ENCODE peak calls at places on chromosomes 11 and 22, in ten cellular contexts. One of them, this sample, is unnamed.

GRCh38 chr22:29716814-29717213 is 3.0 kb upstream of the CABP7 start:
- DNase-seq in heart left ventricle: peak; percentile 66
- DNase-seq in AG04450: peak; percentile 45
- DNase-seq in kidney: no peak
- DNase-seq in effector memory CD4-positive, alpha-beta T cell: no peak
- DNase-seq in Calu3: peak; percentile 89
- DNase-seq in NCI-H1436: no peak
- DNase-seq in NCI-H2081: no peak
- DNase-seq in stimulated activated naive CD4-positive, alpha-beta T cell: no peak
- DNase-seq in HTR-8/SVneo: peak; percentile 57
- DNase-seq in this sample: peak; percentile 99

GRCh38 chr11:69333149-69333710 is 39.3 kb downstream of the MYEOV start:
- DNase-seq in heart left ventricle: no peak
- DNase-seq in AG04450: no peak
- DNase-seq in kidney: no peak
- DNase-seq in effector memory CD4-positive, alpha-beta T cell: no peak
- DNase-seq in Calu3: no peak
- DNase-seq in NCI-H1436: no peak
- DNase-seq in NCI-H2081: no peak
- DNase-seq in stimulated activated naive CD4-positive, alpha-beta T cell: no peak
- DNase-seq in HTR-8/SVneo: no peak
- DNase-seq in this sample: no peak

GRCh38 chr11:32448232-32448631 is 12.9 kb upstream of the WT1 start:
- DNase-seq in heart left ventricle: no peak
- DNase-seq in AG04450: no peak
- DNase-seq in kidney: no peak
- DNase-seq in effector memory CD4-positive, alpha-beta T cell: no peak
- DNase-seq in Calu3: no peak
- DNase-seq in NCI-H1436: no peak
- DNase-seq in NCI-H2081: peak; percentile 13
- DNase-seq in stimulated activated naive CD4-positive, alpha-beta T cell: no peak
- DNase-seq in HTR-8/SVneo: peak; percentile 25
- DNase-seq in this sample: no peak

GRCh38 chr11:66272600-66272999 is 4.2 kb downstream of the RAB1B start:
- DNase-seq in heart left ventricle: no peak
- DNase-seq in AG04450: no peak
- DNase-seq in kidney: no peak
- DNase-seq in effector memory CD4-positive, alpha-beta T cell: no peak
- DNase-seq in Calu3: no peak
- DNase-seq in NCI-H1436: no peak
- DNase-seq in NCI-H2081: no peak
- DNase-seq in stimulated activated naive CD4-positive, alpha-beta T cell: no peak
- DNase-seq in HTR-8/SVneo: no peak
- DNase-seq in this sample: no peak

GRCh38 chr11:14645247-14645912 is 1.8 kb downstream of the PDE3B start:
- DNase-seq in heart left ventricle: no peak
- DNase-seq in AG04450: no peak
- DNase-seq in kidney: no peak
- DNase-seq in effector memory CD4-positive, alpha-beta T cell: no peak
- DNase-seq in Calu3: no peak
- DNase-seq in NCI-H1436: no peak
- DNase-seq in NCI-H2081: no peak
- DNase-seq in stimulated activated naive CD4-positive, alpha-beta T cell: no peak
- DNase-seq in HTR-8/SVneo: no peak
- DNase-seq in this sample: peak; percentile 55

GRCh38 chr11:125414121-125414520 is 81.9 kb downstream of the FEZ1 start:
- DNase-seq in heart left ventricle: no peak
- DNase-seq in AG04450: no peak
- DNase-seq in kidney: peak; percentile 20
- DNase-seq in effector memory CD4-positive, alpha-beta T cell: no peak
- DNase-seq in Calu3: no peak
- DNase-seq in NCI-H1436: no peak
- DNase-seq in NCI-H2081: no peak
- DNase-seq in stimulated activated naive CD4-positive, alpha-beta T cell: no peak
- DNase-seq in HTR-8/SVneo: no peak
- DNase-seq in this sample: no peak

GRCh38 chr11:118238397-118238796 is 13.6 kb upstream of the JAML start:
- DNase-seq in heart left ventricle: no peak
- DNase-seq in AG04450: no peak
- DNase-seq in kidney: no peak
- DNase-seq in effector memory CD4-positive, alpha-beta T cell: no peak
- DNase-seq in Calu3: no peak
- DNase-seq in NCI-H1436: no peak
- DNase-seq in NCI-H2081: no peak
- DNase-seq in stimulated activated naive CD4-positive, alpha-beta T cell: no peak
- DNase-seq in HTR-8/SVneo: no peak
- DNase-seq in this sample: no peak

GRCh38 chr11:47983464-47984397 is 3.4 kb downstream of the PTPRJ start:
- DNase-seq in heart left ventricle: no peak
- DNase-seq in AG04450: no peak
- DNase-seq in kidney: no peak
- DNase-seq in effector memory CD4-positive, alpha-beta T cell: no peak
- DNase-seq in Calu3: no peak
- DNase-seq in NCI-H1436: no peak
- DNase-seq in NCI-H2081: no peak
- DNase-seq in stimulated activated naive CD4-positive, alpha-beta T cell: no peak
- DNase-seq in HTR-8/SVneo: no peak
- DNase-seq in this sample: peak; percentile 85

GRCh38 chr22:44361391-44362126 is 48.8 kb upstream of the SHISAL1 start:
- DNase-seq in heart left ventricle: peak; percentile 21
- DNase-seq in AG04450: no peak
- DNase-seq in kidney: peak; percentile 65
- DNase-seq in effector memory CD4-positive, alpha-beta T cell: no peak
- DNase-seq in Calu3: peak; percentile 17
- DNase-seq in NCI-H1436: no peak
- DNase-seq in NCI-H2081: no peak
- DNase-seq in stimulated activated naive CD4-positive, alpha-beta T cell: no peak
- DNase-seq in HTR-8/SVneo: no peak
- DNase-seq in this sample: peak; percentile 83

GRCh38 chr11:6862961-6863360 is at the start of gene OR10A2:
- DNase-seq in heart left ventricle: peak; percentile 31
- DNase-seq in AG04450: no peak
- DNase-seq in kidney: no peak
- DNase-seq in effector memory CD4-positive, alpha-beta T cell: no peak
- DNase-seq in Calu3: no peak
- DNase-seq in NCI-H1436: no peak
- DNase-seq in NCI-H2081: peak; percentile 35
- DNase-seq in stimulated activated naive CD4-positive, alpha-beta T cell: no peak
- DNase-seq in HTR-8/SVneo: no peak
- DNase-seq in this sample: no peak

GRCh38 chr11:1082728-1083620 is 8.3 kb downstream of the MUC2 start:
- DNase-seq in heart left ventricle: peak; percentile 18
- DNase-seq in AG04450: no peak
- DNase-seq in kidney: peak; percentile 66
- DNase-seq in effector memory CD4-positive, alpha-beta T cell: no peak
- DNase-seq in Calu3: no peak
- DNase-seq in NCI-H1436: no peak
- DNase-seq in NCI-H2081: no peak
- DNase-seq in stimulated activated naive CD4-positive, alpha-beta T cell: no peak
- DNase-seq in HTR-8/SVneo: no peak
- DNase-seq in this sample: peak; percentile 82

GRCh38 chr11:8217926-8218325 is 45.8 kb downstream of the LMO1 start:
- DNase-seq in heart left ventricle: no peak
- DNase-seq in AG04450: no peak
- DNase-seq in kidney: no peak
- DNase-seq in effector memory CD4-positive, alpha-beta T cell: no peak
- DNase-seq in Calu3: no peak
- DNase-seq in NCI-H1436: no peak
- DNase-seq in NCI-H2081: no peak
- DNase-seq in stimulated activated naive CD4-positive, alpha-beta T cell: no peak
- DNase-seq in HTR-8/SVneo: no peak
- DNase-seq in this sample: no peak

GRCh38 chr11:114892381-114893197 is 214.3 kb downstream of the NXPE2 start:
- DNase-seq in heart left ventricle: no peak
- DNase-seq in AG04450: no peak
- DNase-seq in kidney: no peak
- DNase-seq in effector memory CD4-positive, alpha-beta T cell: no peak
- DNase-seq in Calu3: no peak
- DNase-seq in NCI-H1436: no peak
- DNase-seq in NCI-H2081: no peak
- DNase-seq in stimulated activated naive CD4-positive, alpha-beta T cell: no peak
- DNase-seq in HTR-8/SVneo: no peak
- DNase-seq in this sample: no peak

GRCh38 chr22:12613199-12613598 is 2914.8 kb upstream of the OR11H1 start:
- DNase-seq in heart left ventricle: no peak
- DNase-seq in AG04450: no peak
- DNase-seq in kidney: no peak
- DNase-seq in effector memory CD4-positive, alpha-beta T cell: no peak
- DNase-seq in Calu3: no peak
- DNase-seq in NCI-H1436: no peak
- DNase-seq in NCI-H2081: no peak
- DNase-seq in stimulated activated naive CD4-positive, alpha-beta T cell: no peak
- DNase-seq in HTR-8/SVneo: no peak
- DNase-seq in this sample: no peak

GRCh38 chr11:73270089-73270854 is 1.9 kb upstream of the P2RY6 start:
- DNase-seq in heart left ventricle: no peak
- DNase-seq in AG04450: no peak
- DNase-seq in kidney: no peak
- DNase-seq in effector memory CD4-positive, alpha-beta T cell: no peak
- DNase-seq in Calu3: no peak
- DNase-seq in NCI-H1436: no peak
- DNase-seq in NCI-H2081: no peak
- DNase-seq in stimulated activated naive CD4-positive, alpha-beta T cell: no peak
- DNase-seq in HTR-8/SVneo: no peak
- DNase-seq in this sample: no peak

GRCh38 chr11:80473562-80473961 is 1032.7 kb upstream of the TENM4 start:
- DNase-seq in heart left ventricle: no peak
- DNase-seq in AG04450: no peak
- DNase-seq in kidney: no peak
- DNase-seq in effector memory CD4-positive, alpha-beta T cell: no peak
- DNase-seq in Calu3: no peak
- DNase-seq in NCI-H1436: no peak
- DNase-seq in NCI-H2081: no peak
- DNase-seq in stimulated activated naive CD4-positive, alpha-beta T cell: no peak
- DNase-seq in HTR-8/SVneo: no peak
- DNase-seq in this sample: no peak

GRCh38 chr11:68448604-68449011 is 11.9 kb upstream of the PPP6R3 start:
- DNase-seq in heart left ventricle: no peak
- DNase-seq in AG04450: no peak
- DNase-seq in kidney: peak; percentile 76
- DNase-seq in effector memory CD4-positive, alpha-beta T cell: no peak
- DNase-seq in Calu3: no peak
- DNase-seq in NCI-H1436: no peak
- DNase-seq in NCI-H2081: no peak
- DNase-seq in stimulated activated naive CD4-positive, alpha-beta T cell: no peak
- DNase-seq in HTR-8/SVneo: no peak
- DNase-seq in this sample: no peak

GRCh38 chr11:61954106-61955030 is 4.2 kb downstream of the BEST1 start:
- DNase-seq in heart left ventricle: no peak
- DNase-seq in AG04450: no peak
- DNase-seq in kidney: no peak
- DNase-seq in effector memory CD4-positive, alpha-beta T cell: no peak
- DNase-seq in Calu3: no peak
- DNase-seq in NCI-H1436: no peak
- DNase-seq in NCI-H2081: no peak
- DNase-seq in stimulated activated naive CD4-positive, alpha-beta T cell: no peak
- DNase-seq in HTR-8/SVneo: no peak
- DNase-seq in this sample: no peak

GRCh38 chr22:36194971-36195370 is 6.6 kb downstream of the APOL4 start:
- DNase-seq in heart left ventricle: peak; percentile 76
- DNase-seq in AG04450: peak; percentile 52
- DNase-seq in kidney: no peak
- DNase-seq in effector memory CD4-positive, alpha-beta T cell: no peak
- DNase-seq in Calu3: peak; percentile 63
- DNase-seq in NCI-H1436: peak; percentile 46
- DNase-seq in NCI-H2081: peak; percentile 52
- DNase-seq in stimulated activated naive CD4-positive, alpha-beta T cell: no peak
- DNase-seq in HTR-8/SVneo: peak; percentile 33
- DNase-seq in this sample: peak; percentile 84

GRCh38 chr22:42473484-42474193 is 41.4 kb upstream of the NFAM1 start:
- DNase-seq in heart left ventricle: no peak
- DNase-seq in AG04450: peak; percentile 11
- DNase-seq in kidney: peak; percentile 1
- DNase-seq in effector memory CD4-positive, alpha-beta T cell: no peak
- DNase-seq in Calu3: peak; percentile 51
- DNase-seq in NCI-H1436: peak; percentile 49
- DNase-seq in NCI-H2081: peak; percentile 28
- DNase-seq in stimulated activated naive CD4-positive, alpha-beta T cell: no peak
- DNase-seq in HTR-8/SVneo: peak; percentile 55
- DNase-seq in this sample: no peak

GRCh38 chr22:45684169-45684568 is 12.5 kb downstream of the ATXN10 start:
- DNase-seq in heart left ventricle: no peak
- DNase-seq in AG04450: no peak
- DNase-seq in kidney: no peak
- DNase-seq in effector memory CD4-positive, alpha-beta T cell: no peak
- DNase-seq in Calu3: no peak
- DNase-seq in NCI-H1436: no peak
- DNase-seq in NCI-H2081: no peak
- DNase-seq in stimulated activated naive CD4-positive, alpha-beta T cell: no peak
- DNase-seq in HTR-8/SVneo: no peak
- DNase-seq in this sample: no peak

GRCh38 chr11:134276396-134277175 is 407 bp downstream of the GLB1L3 start:
- DNase-seq in heart left ventricle: no peak
- DNase-seq in AG04450: no peak
- DNase-seq in kidney: no peak
- DNase-seq in effector memory CD4-positive, alpha-beta T cell: no peak
- DNase-seq in Calu3: no peak
- DNase-seq in NCI-H1436: no peak
- DNase-seq in NCI-H2081: peak; percentile 38
- DNase-seq in stimulated activated naive CD4-positive, alpha-beta T cell: no peak
- DNase-seq in HTR-8/SVneo: no peak
- DNase-seq in this sample: no peak

GRCh38 chr11:26792956-26793355 is 71.1 kb upstream of the SLC5A12 start:
- DNase-seq in heart left ventricle: no peak
- DNase-seq in AG04450: no peak
- DNase-seq in kidney: no peak
- DNase-seq in effector memory CD4-positive, alpha-beta T cell: no peak
- DNase-seq in Calu3: no peak
- DNase-seq in NCI-H1436: no peak
- DNase-seq in NCI-H2081: no peak
- DNase-seq in stimulated activated naive CD4-positive, alpha-beta T cell: no peak
- DNase-seq in HTR-8/SVneo: no peak
- DNase-seq in this sample: no peak

GRCh38 chr11:100550910-100551309 is 136.2 kb upstream of the ARHGAP42 start:
- DNase-seq in heart left ventricle: no peak
- DNase-seq in AG04450: no peak
- DNase-seq in kidney: no peak
- DNase-seq in effector memory CD4-positive, alpha-beta T cell: no peak
- DNase-seq in Calu3: no peak
- DNase-seq in NCI-H1436: peak; percentile 57
- DNase-seq in NCI-H2081: peak; percentile 99
- DNase-seq in stimulated activated naive CD4-positive, alpha-beta T cell: no peak
- DNase-seq in HTR-8/SVneo: no peak
- DNase-seq in this sample: no peak

GRCh38 chr11:107988397-107989158 is 20.1 kb upstream of the CUL5 start:
- DNase-seq in heart left ventricle: no peak
- DNase-seq in AG04450: no peak
- DNase-seq in kidney: no peak
- DNase-seq in effector memory CD4-positive, alpha-beta T cell: no peak
- DNase-seq in Calu3: no peak
- DNase-seq in NCI-H1436: peak; percentile 27
- DNase-seq in NCI-H2081: peak; percentile 80
- DNase-seq in stimulated activated naive CD4-positive, alpha-beta T cell: no peak
- DNase-seq in HTR-8/SVneo: no peak
- DNase-seq in this sample: no peak

GRCh38 chr11:65489706-65490310 is 9.0 kb upstream of the MALAT1 start:
- DNase-seq in heart left ventricle: no peak
- DNase-seq in AG04450: no peak
- DNase-seq in kidney: peak; percentile 76
- DNase-seq in effector memory CD4-positive, alpha-beta T cell: no peak
- DNase-seq in Calu3: no peak
- DNase-seq in NCI-H1436: no peak
- DNase-seq in NCI-H2081: no peak
- DNase-seq in stimulated activated naive CD4-positive, alpha-beta T cell: no peak
- DNase-seq in HTR-8/SVneo: no peak
- DNase-seq in this sample: no peak

GRCh38 chr11:34192481-34193401 is 87.3 kb downstream of the NAT10 start:
- DNase-seq in heart left ventricle: peak; percentile 70
- DNase-seq in AG04450: peak; percentile 69
- DNase-seq in kidney: no peak
- DNase-seq in effector memory CD4-positive, alpha-beta T cell: no peak
- DNase-seq in Calu3: peak; percentile 60
- DNase-seq in NCI-H1436: no peak
- DNase-seq in NCI-H2081: peak; percentile 72
- DNase-seq in stimulated activated naive CD4-positive, alpha-beta T cell: no peak
- DNase-seq in HTR-8/SVneo: peak; percentile 90
- DNase-seq in this sample: peak; percentile 99

GRCh38 chr22:36365020-36365411 is 22.8 kb downstream of the MYH9 start:
- DNase-seq in heart left ventricle: no peak
- DNase-seq in AG04450: peak; percentile 74
- DNase-seq in kidney: peak; percentile 92
- DNase-seq in effector memory CD4-positive, alpha-beta T cell: peak; percentile 85
- DNase-seq in Calu3: peak; percentile 78
- DNase-seq in NCI-H1436: no peak
- DNase-seq in NCI-H2081: no peak
- DNase-seq in stimulated activated naive CD4-positive, alpha-beta T cell: peak; percentile 77
- DNase-seq in HTR-8/SVneo: peak; percentile 79
- DNase-seq in this sample: peak; percentile 94